ENCODE peak calls at places on chromosomes 3 and 15, in seven cellular contexts. Y is HCT116, K is Panc1, N is upper lobe of left lung, C is GM23338, T is HepG2, Q is K562. E is an unnamed sample.

GRCh38 chr15:99651023-99651807 is 82.0 kb downstream of the LYSMD4 start:
- ATAC-seq in Y (peak; percentile 57), K (no peak), N (peak; percentile 85), C (no peak), T (no peak), Q (no peak), E (no peak)

GRCh38 chr15:60374628-60375081 is 23.1 kb downstream of the ANXA2 start:
- ATAC-seq in Y (peak; percentile 71), K (peak; percentile 73), N (peak; percentile 72), C (peak; percentile 94), T (peak; percentile 98), Q (no peak), E (peak; percentile 70)

GRCh38 chr15:24039683-24040082 is 352.6 kb upstream of the NDN start:
- ATAC-seq in Y (no peak), K (no peak), N (no peak), C (peak; percentile 54), T (no peak), Q (no peak), E (no peak)

GRCh38 chr3:149364624-149365023 is 12.8 kb downstream of the TM4SF1 start:
- ATAC-seq in Y (no peak), K (no peak), N (no peak), C (no peak), T (no peak), Q (no peak), E (no peak)

GRCh38 chr3:38003371-38003816 is 12.8 kb downstream of the VILL start:
- ATAC-seq in Y (peak; percentile 47), K (peak; percentile 56), N (peak; percentile 66), C (peak; percentile 73), T (peak; percentile 65), Q (peak; percentile 77), E (peak; percentile 31)

GRCh38 chr3:185702564-185703225 is 116.6 kb downstream of the SENP2 start:
- ATAC-seq in Y (peak; percentile 60), K (peak; percentile 70), N (peak; percentile 17), C (peak; percentile 83), T (peak; percentile 9), Q (peak; percentile 47), E (no peak)

GRCh38 chr15:51079226-51079625 is 15.5 kb downstream of the TNFAIP8L3 start:
- ATAC-seq in Y (no peak), K (no peak), N (no peak), C (no peak), T (no peak), Q (no peak), E (no peak)

GRCh38 chr3:60079076-60079475 is 1029.3 kb upstream of the CFAP20DC start:
- ATAC-seq in Y (no peak), K (no peak), N (no peak), C (peak; percentile 88), T (no peak), Q (peak; percentile 58), E (no peak)

GRCh38 chr3:112811150-112811884 is 35.3 kb downstream of the CD200R1L start:
- ATAC-seq in Y (no peak), K (no peak), N (peak; percentile 84), C (no peak), T (no peak), Q (no peak), E (peak; percentile 86)

GRCh38 chr3:58068126-58068809 is 60.0 kb downstream of the FLNB start:
- ATAC-seq in Y (no peak), K (no peak), N (no peak), C (no peak), T (peak; percentile 28), Q (peak; percentile 41), E (no peak)

GRCh38 chr15:89645680-89646079 is 9.6 kb downstream of the KIF7 start:
- ATAC-seq in Y (no peak), K (peak; percentile 12), N (no peak), C (no peak), T (no peak), Q (no peak), E (no peak)

GRCh38 chr3:37963635-37964034 is 27.0 kb upstream of the VILL start:
- ATAC-seq in Y (no peak), K (no peak), N (no peak), C (no peak), T (no peak), Q (no peak), E (no peak)

GRCh38 chr3:10470666-10471336 is 34.6 kb downstream of the ATP2B2 start:
- ATAC-seq in Y (no peak), K (no peak), N (no peak), C (peak; percentile 78), T (peak; percentile 85), Q (peak; percentile 43), E (no peak)

GRCh38 chr3:146033950-146034349 is 127.0 kb downstream of the PLOD2 start:
- ATAC-seq in Y (no peak), K (no peak), N (no peak), C (no peak), T (no peak), Q (no peak), E (no peak)

GRCh38 chr3:180457238-180457637 is 144.7 kb upstream of the TTC14 start:
- ATAC-seq in Y (no peak), K (no peak), N (no peak), C (no peak), T (no peak), Q (no peak), E (no peak)

GRCh38 chr3:120196812-120197211 is 88.2 kb downstream of the GPR156 start:
- ATAC-seq in Y (no peak), K (no peak), N (no peak), C (no peak), T (no peak), Q (no peak), E (no peak)

GRCh38 chr3:107633327-107634141 is 110.8 kb downstream of the BBX start:
- ATAC-seq in Y (no peak), K (no peak), N (no peak), C (no peak), T (no peak), Q (no peak), E (no peak)

GRCh38 chr3:140236836-140237476 is 302.0 kb downstream of the CLSTN2 start:
- ATAC-seq in Y (no peak), K (no peak), N (no peak), C (no peak), T (no peak), Q (peak; percentile 59), E (peak; percentile 41)

GRCh38 chr15:59904450-59904979 is 99.6 kb upstream of the FOXB1 start:
- ATAC-seq in Y (no peak), K (no peak), N (no peak), C (peak; percentile 97), T (no peak), Q (no peak), E (no peak)

GRCh38 chr3:53122933-53123305 is 7.3 kb downstream of the RFT1 start:
- ATAC-seq in Y (no peak), K (no peak), N (peak; percentile 39), C (no peak), T (no peak), Q (no peak), E (no peak)

GRCh38 chr3:140756240-140757016 is 78.6 kb downstream of the TRIM42 start:
- ATAC-seq in Y (no peak), K (no peak), N (no peak), C (no peak), T (no peak), Q (no peak), E (no peak)

GRCh38 chr15:88345962-88346361 is 89.4 kb upstream of the NTRK3 start:
- ATAC-seq in Y (no peak), K (no peak), N (no peak), C (no peak), T (no peak), Q (no peak), E (no peak)

GRCh38 chr3:122952509-122952908 is 75.1 kb downstream of the SEMA5B start:
- ATAC-seq in Y (peak; percentile 75), K (peak; percentile 77), N (peak; percentile 73), C (peak; percentile 70), T (peak; percentile 66), Q (no peak), E (peak; percentile 38)

GRCh38 chr3:122084795-122085194 is 29.6 kb downstream of the CD86 start:
- ATAC-seq in Y (no peak), K (no peak), N (no peak), C (no peak), T (no peak), Q (no peak), E (no peak)

GRCh38 chr3:58071480-58071971 is 63.3 kb downstream of the FLNB start:
- ATAC-seq in Y (no peak), K (no peak), N (no peak), C (no peak), T (peak; percentile 88), Q (no peak), E (no peak)

DNA sequence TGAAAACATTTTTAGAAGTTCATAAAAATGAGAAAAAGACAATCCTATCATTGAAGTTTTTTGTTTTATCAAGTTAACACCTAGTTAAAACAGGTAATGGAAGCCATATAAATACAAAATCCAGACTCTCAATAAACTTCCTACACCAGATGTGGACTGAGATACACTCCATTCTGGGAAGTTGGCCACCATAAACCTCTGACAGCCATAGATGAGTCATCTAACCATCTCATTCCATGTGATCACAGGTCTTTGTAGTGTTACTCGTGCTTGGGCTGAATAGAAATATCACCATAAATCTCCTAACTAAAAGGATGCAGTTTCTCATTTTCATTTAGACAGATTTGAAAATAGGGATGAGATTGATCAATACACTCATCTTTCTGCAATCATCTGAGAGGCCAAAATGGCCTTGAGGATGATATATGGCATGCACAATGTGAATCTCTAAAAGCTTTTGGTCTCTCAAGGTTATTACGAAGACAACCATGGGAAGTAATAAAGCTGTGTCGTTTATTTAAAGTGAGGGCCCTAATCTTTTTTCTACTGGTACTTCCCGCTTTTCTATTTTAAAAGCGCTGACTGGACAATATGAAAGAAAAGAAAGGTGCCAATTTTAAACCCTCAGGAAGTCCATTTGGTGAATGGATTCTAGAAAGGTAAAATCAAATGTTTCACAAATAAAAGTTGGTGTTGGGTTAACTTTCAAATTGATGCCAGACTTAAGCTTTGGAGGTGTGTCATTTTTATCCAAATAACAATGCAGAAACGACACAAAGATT is 155.5 kb downstream of the POLR2M start:
- ATAC-seq in Y (no peak), K (no peak), N (no peak), C (no peak), T (no peak), Q (no peak), E (no peak)
- TF ChIP-seq POLR2AphosphoS5 in Y (no peak), K (no peak), N (no peak), C (no peak), T (no peak), Q (no peak), E (no peak)

DNA sequence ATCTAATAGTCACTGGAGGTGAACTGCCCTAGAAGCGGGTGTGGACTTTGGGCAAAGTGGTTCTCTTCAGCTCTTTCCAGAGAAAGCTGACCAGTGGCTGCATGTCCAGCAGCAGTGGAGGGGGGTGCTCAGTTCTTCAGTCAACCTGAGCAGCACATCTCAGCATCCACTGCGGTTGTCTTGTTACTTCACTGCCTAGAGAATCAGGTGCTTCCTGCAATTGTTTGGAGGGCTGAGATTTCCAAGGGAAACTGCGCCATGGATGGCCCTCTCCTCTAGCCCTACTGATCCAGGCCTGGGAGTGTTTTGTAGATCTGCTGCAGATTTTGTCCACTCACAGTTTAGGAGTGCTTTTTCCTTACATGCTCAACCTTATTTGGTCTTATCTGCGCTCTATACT is 65.6 kb upstream of the CFAP161 start:
- ATAC-seq in Y (no peak), K (no peak), N (no peak), C (no peak), T (no peak), Q (no peak), E (no peak)
- TF ChIP-seq POLR2AphosphoS5 in Y (no peak), K (no peak), N (no peak), C (no peak), T (no peak), Q (no peak), E (no peak)

GRCh38 chr15:34079904-34080303 is 21.8 kb downstream of the EMC7 start:
- ATAC-seq in Y (no peak), K (no peak), N (no peak), C (no peak), T (no peak), Q (peak; percentile 67), E (no peak)
- TF ChIP-seq POLR2AphosphoS5 in Y (no peak), K (no peak), N (no peak), C (no peak), T (no peak), Q (no peak), E (no peak)

GRCh38 chr3:9395570-9396300 is 1.7 kb upstream of the SETD5 start:
- ATAC-seq in Y (no peak), K (no peak), N (no peak), C (no peak), T (no peak), Q (no peak), E (no peak)
- TF ChIP-seq POLR2AphosphoS5 in Y (no peak), K (no peak), N (no peak), C (no peak), T (no peak), Q (no peak), E (peak; percentile 68)

E was measured in gastroesophageal sphincter.